ENCODE peak calls at places on chromosomes 6 and 20, in eight cellular contexts. F is B cell; Y is fibroblast of lung; L is stimulated activated CD8-positive, alpha-beta memory T cell treated with anti-CD3 and anti-CD28 coated beads, Interleukin-4, amount 100 ng/mL, for 24 hours; P is GM12878; E is adrenal gland; G is lung microvascular endothelial cell; T is fibroblast of the aortic adventitia. N is an unnamed sample.

GRCh38 chr6:74458536-74458935 is 747.3 kb downstream of the COL12A1 start:
- DNase-seq in L (no peak), T (no peak), G (no peak), F (no peak), E (no peak), Y (peak; percentile 25), P (no peak), N (no peak)

GRCh38 chr20:9400371-9401025 is 113.9 kb upstream of the LAMP5 start:
- DNase-seq in F (no peak), P (no peak), E (no peak), T (no peak), G (no peak), Y (peak; percentile 39), L (no peak), N (no peak)

GRCh38 chr20:18506744-18507143 is 996 bp upstream of the SEC23B start:
- DNase-seq in Y (no peak), T (no peak), E (no peak), F (no peak), G (peak; percentile 2), P (no peak), L (no peak), N (no peak)

GRCh38 chr20:55424446-55424845 is 580.9 kb downstream of the CBLN4 start:
- DNase-seq in Y (no peak), T (no peak), P (no peak), G (no peak), L (no peak), E (no peak), F (no peak), N (no peak)

GRCh38 chr20:39631557-39631956 is 669.4 kb downstream of the DHX35 start:
- DNase-seq in G (no peak), P (no peak), L (no peak), T (no peak), F (no peak), E (no peak), Y (peak; percentile 61), N (no peak)

GRCh38 chr6:22250486-22250885 is 46.4 kb downstream of the PRL start:
- DNase-seq in F (no peak), E (no peak), L (no peak), T (no peak), G (no peak), P (no peak), Y (no peak), N (no peak)

GRCh38 chr6:157951828-157952227 is 29.8 kb upstream of the SYNJ2 start:
- DNase-seq in Y (no peak), G (no peak), F (no peak), E (no peak), T (no peak), L (no peak), P (no peak), N (no peak)

GRCh38 chr6:152368761-152369624 is 268.2 kb downstream of the SYNE1 start:
- DNase-seq in L (no peak), T (peak; percentile 56), G (no peak), Y (no peak), E (peak; percentile 62), P (no peak), F (no peak), N (no peak)

GRCh38 chr6:53888931-53889330 is 94.1 kb downstream of the LRRC1 start:
- DNase-seq in T (peak; percentile 4), L (no peak), P (no peak), G (no peak), F (no peak), E (no peak), Y (peak; percentile 58), N (no peak)

GRCh38 chr6:158610319-158610968 is 34.1 kb downstream of the DYNLT1 start:
- DNase-seq in L (no peak), G (no peak), T (no peak), P (no peak), Y (no peak), F (no peak), E (no peak), N (no peak)

GRCh38 chr6:10398439-10399218 is 16.2 kb downstream of the TFAP2A start:
- DNase-seq in E (no peak), L (no peak), T (no peak), G (no peak), Y (no peak), P (no peak), F (no peak), N (peak; percentile 44)

GRCh38 chr6:7440476-7440875 is 50.9 kb downstream of the RIOK1 start:
- DNase-seq in G (no peak), T (no peak), F (no peak), E (no peak), L (no peak), P (no peak), Y (no peak), N (no peak)

GRCh38 chr20:19138758-19139157 is 73.7 kb upstream of the SLC24A3 start:
- DNase-seq in T (no peak), E (no peak), F (no peak), P (no peak), Y (no peak), L (no peak), G (no peak), N (no peak)

GRCh38 chr6:33578588-33579011 is 1.5 kb downstream of the BAK1 start:
- DNase-seq in T (no peak), F (peak; percentile 59), Y (no peak), E (no peak), L (no peak), G (no peak), P (no peak), N (no peak)

GRCh38 chr6:140915001-140915950 is 1217.4 kb upstream of the GJE1 start:
- DNase-seq in E (no peak), F (no peak), T (no peak), Y (no peak), L (no peak), G (peak; percentile 11), P (no peak), N (no peak)

GRCh38 chr20:39069976-39070375 is 107.8 kb downstream of the DHX35 start:
- DNase-seq in Y (no peak), E (no peak), F (no peak), P (no peak), G (no peak), L (no peak), T (no peak), N (no peak)

GRCh38 chr20:59020938-59021551 is 1.8 kb downstream of the TUBB1 start:
- DNase-seq in Y (peak; percentile 83), G (no peak), T (peak; percentile 34), P (no peak), L (no peak), E (no peak), F (no peak), N (peak; percentile 77)

GRCh38 chr6:166341915-166342292 is 441 bp downstream of the SFT2D1 start:
- DNase-seq in Y (peak; percentile 23), F (no peak), P (no peak), E (peak; percentile 38), T (peak; percentile 23), L (peak; percentile 11), G (peak; percentile 40), N (no peak)

GRCh38 chr6:137819740-137820139 is 47.3 kb upstream of the TNFAIP3 start:
- DNase-seq in E (no peak), F (no peak), Y (no peak), P (peak; percentile 59), G (no peak), T (no peak), L (no peak), N (no peak)

GRCh38 chr6:28587746-28588075 is 62.0 kb downstream of the GPX5 start:
- DNase-seq in F (no peak), Y (peak; percentile 46), E (no peak), T (no peak), P (no peak), L (no peak), G (no peak), N (no peak)

GRCh38 chr6:81166770-81167169 is 585.7 kb downstream of the TENT5A start:
- DNase-seq in E (no peak), L (no peak), T (peak; percentile 69), P (no peak), F (no peak), Y (peak; percentile 88), G (no peak), N (no peak)

GRCh38 chr6:160431231-160431630 is 83.1 kb downstream of the SLC22A3 start:
- DNase-seq in P (no peak), F (no peak), L (no peak), G (no peak), E (peak; percentile 83), Y (peak; percentile 97), T (peak; percentile 100), N (no peak)

GRCh38 chr20:63252157-63252780 is 2.0 kb downstream of the NKAIN4 start:
- DNase-seq in Y (no peak), G (no peak), F (no peak), P (no peak), E (no peak), L (no peak), T (no peak), N (no peak)

GRCh38 chr6:109768485-109768884 is 77.4 kb downstream of the FIG4 start:
- DNase-seq in E (no peak), L (no peak), Y (peak; percentile 79), P (no peak), T (peak; percentile 44), G (no peak), F (no peak), N (no peak)

GRCh38 chr6:324729-325125 is 32.4 kb downstream of the DUSP22 start:
- DNase-seq in L (no peak), G (no peak), Y (no peak), T (no peak), E (no peak), F (no peak), P (no peak), N (no peak)

GRCh38 chr6:148272084-148272483 is 70.6 kb upstream of the SASH1 start:
- DNase-seq in P (no peak), T (peak; percentile 98), E (no peak), G (no peak), L (no peak), Y (peak; percentile 88), F (no peak), N (no peak)

GRCh38 chr6:82861121-82861520 is 204.5 kb downstream of the UBE3D start:
- DNase-seq in L (no peak), P (no peak), G (no peak), T (no peak), F (no peak), E (no peak), Y (peak; percentile 46), N (no peak)

GRCh38 chr6:87487555-87487954 is 14.8 kb downstream of the SLC35A1 start:
- DNase-seq in T (no peak), F (no peak), L (no peak), Y (peak; percentile 41), P (no peak), G (peak; percentile 80), E (no peak), N (no peak)

GRCh38 chr6:134519456-134519855 is 201.5 kb upstream of the SGK1 start:
- DNase-seq in T (no peak), G (peak; percentile 98), Y (no peak), P (peak; percentile 4), E (peak; percentile 63), F (no peak), L (peak; percentile 12), N (peak; percentile 59)

GRCh38 chr6:72622094-72622540 is 253 bp downstream of the KCNQ5 start:
- DNase-seq in L (peak; percentile 53), E (no peak), P (no peak), T (peak; percentile 16), F (peak; percentile 73), G (peak; percentile 27), Y (peak; percentile 48), N (peak; percentile 56)

GRCh38 chr6:150485559-150486517 is 113.8 kb upstream of the PLEKHG1 start:
- DNase-seq in E (peak; percentile 25), P (no peak), L (no peak), F (no peak), Y (no peak), T (peak; percentile 61), G (no peak), N (peak; percentile 20)

GRCh38 chr6:81561731-81562130 is 190.8 kb downstream of the TENT5A start:
- DNase-seq in L (no peak), G (no peak), T (peak; percentile 14), P (no peak), F (no peak), E (no peak), Y (peak; percentile 15), N (no peak)